ENCODE peak calls at places on chromosomes 16 and 17, in eight cellular contexts. O is KG1; S is Ammon's horn; E is K562; Q is CD8-positive, alpha-beta memory T cell; I is HCEC 1CT; W is aorta; M is SW 1271. F is an unnamed sample.
A peak's percentile ranks its signal among the peaks of the same experiment; 100 is the strongest.

GRCh38 chr16:3971261-3971660 is 90.7 kb upstream of the CREBBP start:
- DNase-seq in O (no peak), W (no peak), S (no peak), M (no peak), Q (no peak), E (no peak), I (peak; percentile 82), F (no peak)

GRCh38 chr17:79217473-79218135 is 143.0 kb downstream of the ENGASE start:
- DNase-seq in O (no peak), S (no peak), W (no peak), I (no peak), E (no peak), Q (no peak), M (no peak), F (no peak)

GRCh38 chr17:673200-673681 is 41.4 kb downstream of the VPS53 start:
- DNase-seq in I (no peak), Q (no peak), S (no peak), M (no peak), E (no peak), O (no peak), W (no peak), F (no peak)

GRCh38 chr16:1437606-1438005 is 6.7 kb downstream of the PERCC1 start:
- DNase-seq in W (no peak), I (no peak), Q (no peak), M (no peak), E (no peak), S (no peak), O (no peak), F (no peak)

GRCh38 chr16:53881371-53881770 is 177.4 kb downstream of the FTO start:
- DNase-seq in I (peak; percentile 77), Q (no peak), O (no peak), S (no peak), E (no peak), M (no peak), W (no peak), F (no peak)

GRCh38 chr16:13630292-13630850 is 289.6 kb upstream of the ERCC4 start:
- DNase-seq in M (no peak), S (no peak), I (no peak), O (no peak), Q (no peak), E (no peak), W (no peak), F (no peak)

GRCh38 chr16:29848420-29849297 is 14.4 kb downstream of the CDIPT start:
- DNase-seq in M (peak; percentile 62), S (peak; percentile 79), Q (peak; percentile 74), O (peak; percentile 8), I (peak; percentile 62), E (peak; percentile 82), W (peak; percentile 93), F (peak; percentile 81)

GRCh38 chr17:13008461-13008860 is 9.4 kb downstream of the ELAC2 start:
- DNase-seq in W (no peak), M (no peak), Q (no peak), I (no peak), S (no peak), E (no peak), O (no peak), F (no peak)

GRCh38 chr17:48351916-48352332 is 78.1 kb downstream of the SKAP1 start:
- DNase-seq in E (peak; percentile 23), Q (no peak), M (peak; percentile 54), I (peak; percentile 47), O (no peak), W (no peak), S (peak; percentile 2), F (no peak)

GRCh38 chr17:59002126-59002525 is 104.6 kb downstream of the TRIM37 start:
- DNase-seq in E (no peak), I (no peak), W (no peak), S (no peak), O (no peak), Q (no peak), M (no peak), F (no peak)

GRCh38 chr16:28548306-28548802 is 5.4 kb upstream of the SGF29 start:
- DNase-seq in S (no peak), M (no peak), E (no peak), I (no peak), O (no peak), Q (no peak), W (no peak), F (no peak)

GRCh38 chr17:82520041-82520910 is 744 bp downstream of the FOXK2 start:
- DNase-seq in W (peak; percentile 81), S (peak; percentile 20), E (peak; percentile 49), O (no peak), I (no peak), Q (peak; percentile 19), M (peak; percentile 15), F (peak; percentile 26)

GRCh38 chr17:27457731-27458523 is 1.7 kb downstream of the KSR1 start:
- DNase-seq in M (no peak), I (no peak), O (no peak), W (no peak), E (peak; percentile 55), S (peak; percentile 63), Q (no peak), F (no peak)

GRCh38 chr16:82580293-82580900 is 46.4 kb upstream of the CDH13 start:
- DNase-seq in M (no peak), E (no peak), O (no peak), W (no peak), I (peak; percentile 23), Q (peak; percentile 3), S (peak; percentile 79), F (no peak)

GRCh38 chr17:52124993-52125392 is 33.5 kb downstream of the CA10 start:
- DNase-seq in Q (no peak), S (no peak), O (no peak), E (no peak), I (no peak), W (no peak), M (no peak), F (no peak)

GRCh38 chr17:46010597-46011186 is 11.6 kb downstream of the STH start:
- DNase-seq in Q (no peak), M (no peak), O (no peak), I (no peak), E (no peak), W (peak; percentile 51), S (no peak), F (no peak)

GRCh38 chr17:30519707-30520106 is 42.5 kb downstream of the GOSR1 start:
- DNase-seq in S (no peak), O (no peak), W (no peak), I (peak; percentile 85), M (peak; percentile 46), Q (no peak), E (no peak), F (no peak)

GRCh38 chr17:30336369-30337171 is 2.7 kb upstream of the TMIGD1 start:
- DNase-seq in W (no peak), M (peak; percentile 80), E (peak; percentile 69), S (no peak), I (peak; percentile 64), O (peak; percentile 43), Q (peak; percentile 45), F (peak; percentile 60)

GRCh38 chr17:82793974-82794620 is 42.2 kb downstream of the TBCD start:
- DNase-seq in Q (no peak), W (no peak), E (no peak), S (no peak), O (no peak), M (no peak), I (no peak), F (no peak)

GRCh38 chr16:63695347-63695746 is 1426.5 kb downstream of the CDH11 start:
- DNase-seq in E (no peak), I (no peak), M (no peak), S (no peak), O (no peak), W (no peak), Q (no peak), F (no peak)

GRCh38 chr17:80738406-80738805 is 193.8 kb downstream of the RPTOR start:
- DNase-seq in E (no peak), S (peak; percentile 38), O (peak; percentile 33), W (no peak), M (no peak), Q (no peak), I (no peak), F (no peak)

GRCh38 chr17:52209507-52209906 is 51.0 kb upstream of the CA10 start:
- DNase-seq in Q (no peak), O (no peak), S (no peak), E (no peak), I (no peak), W (no peak), M (no peak), F (no peak)

GRCh38 chr17:41800601-41801373 is 11.0 kb downstream of the P3H4 start:
- DNase-seq in E (peak; percentile 74), O (no peak), W (no peak), I (no peak), S (no peak), Q (no peak), M (no peak), F (no peak)

F was measured in activated gamma-delta T cell treated with Interleukin-2 at 50 U/mL for 16 hours.